ENCODE peak calls at places on chromosomes 11 and 22, in four cellular contexts. L is IMR-90; M is CD8-positive, alpha-beta T cell; Q is astrocyte. O is an unnamed sample.

GRCh38 chr11:100769165-100769564 is 82.1 kb downstream of the ARHGAP42 start:
- DNase-seq in L (no peak), M (no peak), Q (no peak), O (no peak)

GRCh38 chr11:62033191-62034044 is 66.0 kb upstream of the FTH1 start:
- DNase-seq in L (no peak), M (no peak), Q (no peak), O (no peak)

GRCh38 chr11:1085440-1086170 is 10.9 kb downstream of the MUC2 start:
- DNase-seq in L (no peak), M (no peak), Q (no peak), O (no peak)

GRCh38 chr11:17508306-17508705 is 31.7 kb upstream of the ABCC8 start:
- DNase-seq in L (no peak), M (no peak), Q (no peak), O (no peak)

GRCh38 chr22:41905411-41906202 is 9.3 kb downstream of the SHISA8 start:
- DNase-seq in L (no peak), M (no peak), Q (no peak), O (peak)

GRCh38 chr11:84408946-84409411 is 1122.8 kb upstream of the CCDC90B start:
- DNase-seq in L (no peak), M (no peak), Q (peak), O (no peak)

GRCh38 chr11:12719221-12719620 is 45.0 kb downstream of the TEAD1 start:
- DNase-seq in L (peak), M (no peak), Q (peak), O (no peak)

GRCh38 chr11:15282754-15283153 is 168.0 kb downstream of the INSC start:
- DNase-seq in L (no peak), M (no peak), Q (no peak), O (no peak)

GRCh38 chr11:6567371-6567745 is 36.1 kb downstream of the RRP8 start:
- DNase-seq in L (no peak), M (no peak), Q (no peak), O (no peak)

GRCh38 chr11:126430581-126431320 is 75.3 kb downstream of the ST3GAL4 start:
- DNase-seq in L (peak), M (no peak), Q (no peak), O (no peak)

GRCh38 chr22:22773979-22774738 is 113.5 kb upstream of the IGLL5 start:
- DNase-seq in L (no peak), M (no peak), Q (no peak), O (no peak)

GRCh38 chr11:125397421-125397820 is 98.6 kb downstream of the FEZ1 start:
- DNase-seq in L (no peak), M (no peak), Q (no peak), O (no peak)

GRCh38 chr22:37747090-37747714 is 50.4 kb downstream of the TRIOBP start:
- DNase-seq in L (peak), M (no peak), Q (peak), O (no peak)

GRCh38 chr11:113850188-113850587 is 25.2 kb downstream of the USP28 start:
- DNase-seq in L (no peak), M (no peak), Q (no peak), O (no peak)

GRCh38 chr11:5390210-5390609 is 6.6 kb downstream of the OR51M1 start:
- DNase-seq in L (no peak), M (no peak), Q (no peak), O (no peak)
- TF ChIP-seq CTCF in L (no peak), M (no peak), Q (no peak), O (peak)

GRCh38 chr11:19994712-19995111 is 165.6 kb downstream of the DBX1 start:
- DNase-seq in L (no peak), M (no peak), Q (no peak), O (no peak)
- H3K4me3 ChIP-seq in L (no peak), M (no peak), Q (no peak), O (no peak)

GRCh38 chr11:107017433-107018227 is 646 bp downstream of the GUCY1A2 start:
- DNase-seq in L (no peak), M (no peak), Q (peak), O (peak)
- TF ChIP-seq CTCF in L (peak), M (no peak), Q (peak), O (peak)

DNA sequence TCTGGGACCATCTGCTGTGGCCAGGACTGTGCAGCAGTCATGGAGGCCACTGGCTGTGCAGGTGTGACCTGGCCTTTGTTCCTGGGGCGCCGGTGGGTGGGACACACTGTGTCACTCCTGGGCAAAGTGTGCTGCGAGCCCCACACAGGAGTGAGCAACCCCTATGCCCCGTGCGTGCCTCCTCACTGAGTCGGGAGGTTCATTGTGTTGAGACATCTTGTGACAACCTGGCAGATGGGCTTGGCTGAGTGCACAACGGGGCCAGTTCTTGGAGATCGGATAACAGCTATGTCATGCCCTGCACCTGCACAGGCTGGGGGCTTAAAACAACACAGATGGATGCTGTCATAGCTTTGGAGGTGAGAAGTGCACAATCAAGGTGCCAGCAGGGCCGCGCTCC is 13.5 kb downstream of the ANO1 start:
- DNase-seq in L (no peak), M (no peak), Q (no peak), O (no peak)
- H3K4me3 ChIP-seq in L (no peak), M (no peak), Q (no peak), O (no peak)

GRCh38 chr22:21449531-21450319 is 17.5 kb upstream of the TMEM191C start:
- DNase-seq in L (peak), M (no peak), Q (no peak), O (no peak)

GRCh38 chr22:21451545-21452520 is 15.4 kb upstream of the TMEM191C start:
- DNase-seq in L (no peak), M (no peak), Q (no peak), O (no peak)

GRCh38 chr22:21448627-21449416 is 18.4 kb upstream of the TMEM191C start:
- DNase-seq in L (no peak), M (no peak), Q (no peak), O (no peak)

GRCh38 chr22:21450858-21451331 is 16.3 kb upstream of the TMEM191C start:
- DNase-seq in L (no peak), M (no peak), Q (no peak), O (no peak)

DNA sequence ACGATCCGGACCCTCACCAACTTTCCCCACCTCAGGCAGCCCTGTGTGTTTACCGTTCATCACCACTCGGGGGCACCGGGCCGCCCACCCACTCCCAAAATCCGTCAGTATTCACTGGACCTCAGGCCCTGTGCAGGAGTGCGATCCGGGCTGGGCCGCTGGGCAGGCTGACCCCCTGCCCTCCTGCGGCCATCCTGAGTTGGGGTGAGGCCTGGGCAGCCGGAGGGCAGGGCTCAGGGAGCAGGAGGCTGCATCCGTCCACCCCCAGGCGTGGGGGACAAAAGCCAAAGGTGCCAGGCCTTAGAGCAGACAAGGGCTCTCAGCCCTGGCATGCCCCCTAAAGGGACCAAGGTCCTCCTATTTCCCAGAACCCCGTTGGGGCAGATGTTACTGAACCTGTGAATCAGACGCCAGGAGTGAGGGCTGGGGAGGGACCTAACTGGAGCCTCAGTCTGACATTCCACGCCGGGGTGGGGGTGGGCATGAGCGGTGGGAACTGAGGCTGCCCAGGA is 16.8 kb upstream of the TMEM191C start:
- DNase-seq in L (no peak), M (no peak), Q (no peak), O (no peak)
- TF ChIP-seq CTCF in L (no peak), M (no peak), Q (no peak), O (peak)

DNA sequence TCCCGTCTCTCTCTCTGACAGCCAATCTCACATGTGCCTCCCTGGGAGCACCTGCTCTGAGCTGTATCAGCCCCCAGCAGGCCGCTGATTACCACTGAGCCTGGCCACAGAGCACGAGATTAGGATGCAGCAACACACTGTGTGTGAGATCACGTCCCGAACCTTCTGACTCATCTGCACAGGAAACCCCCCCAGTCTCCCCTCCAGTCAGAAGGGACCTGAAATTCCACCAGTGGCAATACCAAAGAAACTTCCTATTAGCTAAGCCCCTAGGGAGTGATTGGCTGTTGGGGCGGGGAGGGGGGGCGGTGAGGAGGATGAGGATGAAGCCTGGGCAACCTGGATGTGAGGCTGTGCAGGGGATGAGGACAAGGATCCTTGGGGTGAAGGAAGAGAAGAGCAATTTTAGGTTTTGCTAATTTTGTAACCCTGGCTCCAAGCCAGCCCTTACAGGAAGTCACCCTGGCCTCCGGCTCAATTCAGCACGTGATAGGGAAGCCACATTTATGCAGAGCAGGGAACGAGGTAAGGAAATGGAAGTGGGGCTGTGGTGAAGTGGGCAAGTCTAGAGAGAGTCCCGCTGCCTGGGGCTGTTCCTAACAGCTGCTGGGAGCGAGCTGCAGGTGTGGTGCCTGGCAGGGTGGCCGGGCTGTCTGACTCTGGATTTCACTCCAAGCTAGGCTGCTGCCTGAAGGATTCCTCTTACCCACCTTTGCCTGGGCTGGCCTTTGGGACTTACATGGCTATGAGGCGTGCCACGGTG is 1.9 kb downstream of the SLC43A3 start:
- DNase-seq in L (peak), M (peak), Q (peak), O (peak)
- H3K4me3 ChIP-seq in L (no peak), M (peak), Q (no peak), O (peak)

DNA sequence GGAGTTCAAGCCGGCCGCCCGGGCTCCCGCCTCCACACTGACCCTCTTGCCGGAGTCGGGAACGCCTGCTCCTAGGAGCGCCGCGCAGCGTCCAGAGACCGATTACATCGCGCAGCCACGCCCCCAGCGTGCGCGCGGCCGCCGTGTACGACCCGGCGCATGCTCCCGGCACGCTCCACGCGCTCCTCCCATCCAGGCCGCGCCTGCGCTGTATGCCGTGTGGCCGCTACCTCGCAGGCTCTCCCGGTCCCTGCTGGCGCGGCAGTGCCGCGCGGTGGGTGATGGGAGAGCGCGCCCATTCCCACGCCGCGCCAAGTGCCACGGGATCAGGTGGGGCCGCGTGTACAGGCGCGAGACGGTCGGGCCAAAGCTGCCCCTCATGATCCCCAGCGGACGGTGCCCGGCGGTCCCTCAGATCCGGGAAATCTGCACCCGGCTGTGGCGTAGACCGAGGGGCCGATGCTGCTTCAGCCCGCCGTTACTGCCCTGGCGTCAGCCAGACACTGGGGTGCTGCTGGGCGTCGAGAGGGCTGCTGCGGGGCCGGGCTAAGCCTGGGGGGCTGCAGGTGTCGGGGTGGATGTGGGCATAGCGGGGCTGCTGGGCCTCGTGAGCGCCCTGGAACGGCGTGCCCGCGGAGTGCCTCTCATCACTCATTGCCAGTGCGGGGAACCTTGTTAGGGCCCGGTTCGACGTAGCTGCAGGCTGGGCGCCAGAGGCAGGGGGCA is at the start of the genes GNB1L and RTL10:
- DNase-seq in L (peak), M (peak), Q (peak), O (peak)
- TF ChIP-seq CTCF in L (peak), M (no peak), Q (no peak), O (no peak)

O was measured in GM06990.